ENCODE peak calls at places on chromosomes 3 and 15, in five cellular contexts. K, O, D, A and V are unnamed samples.

GRCh38 chr3:198080521-198081384 is 120.7 kb downstream of the LMLN start:
- DNase-seq in K (peak; percentile 18), D (no peak), A (peak; percentile 96), O (peak; percentile 51), V (peak; percentile 79)

GRCh38 chr15:48393650-48394049 is 62.4 kb downstream of the DUT start:
- DNase-seq in O (peak; percentile 39), K (no peak), D (no peak), A (no peak), V (peak; percentile 81)

GRCh38 chr3:52029053-52029452 is 27.3 kb downstream of the DUSP7 start:
- DNase-seq in D (no peak), A (no peak), K (no peak), O (no peak), V (no peak)

GRCh38 chr3:170726976-170727661 is 141.2 kb upstream of the SLC7A14 start:
- DNase-seq in K (no peak), O (no peak), D (no peak), A (no peak), V (no peak)

GRCh38 chr15:60583946-60584345 is 105.0 kb upstream of the ICE2 start:
- DNase-seq in D (no peak), K (peak; percentile 62), O (no peak), A (no peak), V (no peak)

GRCh38 chr3:188170461-188171459 is 16.8 kb downstream of the LPP start:
- DNase-seq in K (peak; percentile 98), A (no peak), O (no peak), D (no peak), V (no peak)

GRCh38 chr15:82177291-82178010 is 85.1 kb downstream of the EFL1 start:
- DNase-seq in A (no peak), O (no peak), K (no peak), D (no peak), V (no peak)

GRCh38 chr3:147130461-147130860 is 275.9 kb downstream of the ZIC4 start:
- DNase-seq in K (no peak), O (no peak), D (no peak), A (no peak), V (no peak)

GRCh38 chr3:9902372-9903237 is at the start of gene IL17RE:
- DNase-seq in K (peak; percentile 41), D (no peak), A (peak; percentile 87), O (no peak), V (peak; percentile 80)

GRCh38 chr3:89300519-89300918 is 193.1 kb downstream of the EPHA3 start:
- DNase-seq in D (no peak), K (no peak), O (no peak), A (no peak), V (no peak)

GRCh38 chr15:82030191-82030590 is 15.6 kb downstream of the MEX3B start:
- DNase-seq in K (no peak), D (no peak), A (no peak), O (no peak), V (no peak)

GRCh38 chr3:66297917-66298316 is 77.1 kb downstream of the SLC25A26 start:
- DNase-seq in O (no peak), D (no peak), A (no peak), K (no peak), V (no peak)

GRCh38 chr3:43659250-43659880 is 31.4 kb upstream of the ABHD5 start:
- DNase-seq in K (peak; percentile 21), D (no peak), O (no peak), A (no peak), V (no peak)

GRCh38 chr3:148758303-148758884 is 60.7 kb downstream of the AGTR1 start:
- DNase-seq in O (no peak), A (no peak), D (no peak), K (no peak), V (no peak)

GRCh38 chr3:27138562-27138961 is 230.6 kb downstream of the NEK10 start:
- DNase-seq in A (no peak), K (no peak), D (no peak), O (no peak), V (no peak)

GRCh38 chr3:38152660-38153059 is 12.7 kb upstream of the OXSR1 start:
- DNase-seq in O (no peak), A (no peak), D (no peak), K (no peak), V (no peak)

GRCh38 chr15:79168922-79169322 is 78.3 kb upstream of the RASGRF1 start:
- DNase-seq in K (peak; percentile 74), O (no peak), A (no peak), D (no peak), V (no peak)

GRCh38 chr15:101264011-101264410 is 12.2 kb upstream of the CHSY1 start:
- DNase-seq in O (no peak), A (no peak), K (no peak), D (no peak), V (no peak)

GRCh38 chr3:40302784-40303183 is 6.7 kb upstream of the EIF1B start:
- DNase-seq in K (no peak), O (no peak), D (no peak), A (no peak), V (no peak)

GRCh38 chr3:48273594-48274211 is 32.8 kb downstream of the ZNF589 start:
- DNase-seq in D (no peak), A (no peak), O (peak; percentile 34), K (peak; percentile 66), V (peak; percentile 57)

GRCh38 chr15:56837281-56837680 is 81.2 kb upstream of the TCF12 start:
- DNase-seq in A (no peak), O (no peak), D (no peak), K (no peak), V (no peak)

GRCh38 chr3:34009480-34009844 is 211.0 kb downstream of the PDCD6IP start:
- DNase-seq in A (no peak), D (no peak), K (no peak), O (no peak), V (no peak)

GRCh38 chr3:64686446-64686908 is 1.3 kb downstream of the ADAMTS9 start:
- DNase-seq in K (peak; percentile 18), A (no peak), D (no peak), O (no peak), V (peak; percentile 32)

GRCh38 chr3:64600246-64600645 is 87.6 kb downstream of the ADAMTS9 start:
- DNase-seq in O (no peak), K (no peak), A (no peak), D (no peak), V (no peak)

GRCh38 chr15:57251941-57252340 is 124.4 kb upstream of the CGNL1 start:
- DNase-seq in K (no peak), D (no peak), O (no peak), A (no peak), V (no peak)

GRCh38 chr3:17552351-17552750 is 190.1 kb downstream of the TBC1D5 start:
- DNase-seq in A (no peak), K (no peak), D (no peak), O (no peak), V (no peak)

GRCh38 chr3:123158330-123158729 is 43.4 kb upstream of the SEC22A start:
- DNase-seq in K (no peak), D (no peak), A (no peak), O (no peak), V (no peak)

GRCh38 chr3:62312201-62312600 is 61.1 kb downstream of the FEZF2 start:
- DNase-seq in O (no peak), K (no peak), A (no peak), D (no peak), V (no peak)

GRCh38 chr15:39845582-39845981 is 62.9 kb upstream of the FSIP1 start:
- DNase-seq in A (no peak), K (no peak), D (no peak), O (no peak), V (no peak)

GRCh38 chr15:73560501-73561117 is 72.6 kb downstream of the NPTN start:
- DNase-seq in O (no peak), A (no peak), D (no peak), K (peak; percentile 61), V (no peak)

GRCh38 chr3:139299261-139300132 is 44.3 kb upstream of the MRPS22 start:
- DNase-seq in A (no peak), D (no peak), K (peak; percentile 88), O (peak; percentile 42), V (peak; percentile 37)

GRCh38 chr3:165162883-165163282 is 33.3 kb downstream of the SLITRK3 start:
- DNase-seq in K (no peak), A (no peak), D (no peak), O (no peak), V (no peak)

GRCh38 chr3:111236833-111237713 is 165.5 kb downstream of the NECTIN3 start:
- DNase-seq in A (no peak), O (no peak), D (no peak), K (no peak), V (no peak)

GRCh38 chr3:120114376-120114775 is 20.1 kb upstream of the GSK3B start:
- DNase-seq in A (no peak), K (no peak), D (no peak), O (no peak), V (no peak)

GRCh38 chr3:144105542-144105941 is 133.9 kb downstream of the DIPK2A start:
- DNase-seq in A (no peak), D (no peak), K (peak; percentile 13), O (no peak), V (no peak)
- H3K4me1 ChIP-seq in A (no peaks in the 10 kb centered on the region), D (no peaks in the 10 kb centered on the region), K (peaks cover 10% of the 10 kb centered on the region), O (no peaks in the 10 kb centered on the region), V (no peaks in the 10 kb centered on the region)

GRCh38 chr3:11392689-11393114 is 120.5 kb downstream of the ATG7 start:
- DNase-seq in O (no peak), A (no peak), K (no peak), D (no peak), V (no peak)
- H3K27ac ChIP-seq in O (no peak overlapping the region), A (no peak overlapping the region), K (no peak overlapping the region), D (no peak overlapping the region), V (no peak overlapping the region)

GRCh38 chr3:116348216-116348615 is 97.1 kb downstream of the LSAMP start:
- DNase-seq in O (no peak), A (no peak), K (no peak), D (no peak), V (no peak)

GRCh38 chr3:116356056-116356455 is 89.2 kb downstream of the LSAMP start:
- DNase-seq in D (no peak), O (no peak), A (no peak), K (no peak), V (no peak)

DNA sequence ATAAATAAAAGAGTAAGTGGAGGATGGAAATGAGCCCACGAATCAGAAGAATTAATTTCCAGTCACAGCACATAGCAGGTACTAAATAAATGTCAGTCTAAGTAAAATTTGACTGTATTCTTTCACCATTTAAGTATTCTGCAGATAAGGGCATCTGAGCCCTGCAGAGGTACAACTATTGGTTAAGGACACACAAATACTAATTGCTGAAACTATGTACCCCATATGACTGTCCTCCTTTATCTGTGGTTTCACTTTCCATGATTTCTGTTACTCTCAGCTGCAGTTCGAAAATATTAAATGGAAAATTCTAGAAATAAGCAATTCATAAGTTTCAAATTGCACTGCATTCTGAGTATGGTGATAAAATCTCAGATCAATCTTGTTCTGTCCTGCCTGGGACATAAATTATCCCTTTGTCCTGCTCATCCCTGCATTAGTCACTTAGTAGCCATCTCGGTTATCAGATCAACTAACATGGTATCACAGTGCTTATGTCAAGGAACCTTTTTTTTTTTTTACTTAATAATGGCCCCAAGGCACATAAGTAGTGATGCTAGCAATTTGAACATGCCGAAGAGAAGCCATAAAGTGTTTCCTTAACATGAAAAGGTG is 95.1 kb downstream of the LSAMP start:
- DNase-seq in K (no peak), O (no peak), D (no peak), A (no peak), V (no peak)
- TF ChIP-seq EP300 in K (no peak), O (no peak), D (no peak), A (no peak), V (no peak)

DNA sequence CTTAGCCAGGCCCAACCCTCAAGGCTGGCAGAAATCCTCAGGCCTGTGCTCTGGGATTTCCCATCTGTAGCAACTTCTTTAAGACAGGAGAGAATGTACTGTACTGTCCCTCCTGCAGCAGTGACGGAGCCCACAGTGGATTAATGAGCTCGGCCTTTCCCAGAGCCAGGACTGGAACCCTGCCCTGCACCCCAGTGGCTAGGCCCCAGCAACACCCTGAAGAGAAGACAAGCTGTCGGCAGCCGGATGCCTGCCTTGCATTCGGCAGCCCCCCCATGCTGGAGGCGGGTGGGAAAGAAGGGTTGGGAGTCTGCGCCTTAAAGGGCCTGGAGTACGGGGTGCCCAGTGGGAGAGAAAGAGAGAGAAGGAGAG is 32.0 kb downstream of the KLHL25 start:
- DNase-seq in D (no peak), O (no peak), A (no peak), K (no peak), V (no peak)
- H3K4me1 ChIP-seq in D (peaks cover 27% of the 10 kb centered on the region), O (no peaks in the 10 kb centered on the region), A (no peaks in the 10 kb centered on the region), K (peaks cover 19% of the 10 kb centered on the region), V (peaks cover 71% of the 10 kb centered on the region)